ENCODE peak calls at places on chromosomes 5 and 9, in eight cellular contexts. One of them, this sample, is unnamed.

GRCh38 chr5:14397717-14398116 is 183.9 kb upstream of the OTULINL start:
- DNase-seq in kidney: no peak
- DNase-seq in adrenal gland: no peak
- DNase-seq in IMR-90: peak
- DNase-seq in aorta: peak
- DNase-seq in heart right ventricle: no peak
- DNase-seq in neural progenitor cell: no peak
- DNase-seq in uterus: no peak
- DNase-seq in this sample: no peak

GRCh38 chr9:106869458-106869857 is 6.5 kb downstream of the ZNF462 start:
- DNase-seq in IMR-90: peak
- DNase-seq in aorta: no peak
- DNase-seq in neural progenitor cell: no peak
- DNase-seq in kidney: no peak
- DNase-seq in uterus: no peak
- DNase-seq in heart right ventricle: peak
- DNase-seq in adrenal gland: no peak
- DNase-seq in this sample: no peak

GRCh38 chr5:98913911-98914310 is 14.9 kb downstream of the CHD1 start:
- DNase-seq in adrenal gland: no peak
- DNase-seq in uterus: no peak
- DNase-seq in IMR-90: no peak
- DNase-seq in kidney: no peak
- DNase-seq in neural progenitor cell: no peak
- DNase-seq in aorta: no peak
- DNase-seq in heart right ventricle: no peak
- DNase-seq in this sample: no peak

GRCh38 chr9:84254972-84255371 is 85.6 kb downstream of the SLC28A3 start:
- DNase-seq in heart right ventricle: no peak
- DNase-seq in neural progenitor cell: no peak
- DNase-seq in kidney: no peak
- DNase-seq in uterus: no peak
- DNase-seq in IMR-90: no peak
- DNase-seq in aorta: no peak
- DNase-seq in adrenal gland: no peak
- DNase-seq in this sample: no peak

GRCh38 chr5:125232779-125233230 is 486.4 kb upstream of the ZNF608 start:
- DNase-seq in aorta: no peak
- DNase-seq in kidney: no peak
- DNase-seq in uterus: no peak
- DNase-seq in adrenal gland: no peak
- DNase-seq in heart right ventricle: no peak
- DNase-seq in neural progenitor cell: no peak
- DNase-seq in IMR-90: peak
- DNase-seq in this sample: no peak

GRCh38 chr9:136051568-136052432 is 43.3 kb downstream of the NACC2 start:
- DNase-seq in neural progenitor cell: peak
- DNase-seq in IMR-90: peak
- DNase-seq in kidney: peak
- DNase-seq in adrenal gland: peak
- DNase-seq in aorta: peak
- DNase-seq in uterus: no peak
- DNase-seq in heart right ventricle: peak
- DNase-seq in this sample: peak

GRCh38 chr5:66223637-66224036 is 79.5 kb downstream of the SREK1 start:
- DNase-seq in uterus: peak
- DNase-seq in IMR-90: no peak
- DNase-seq in heart right ventricle: no peak
- DNase-seq in adrenal gland: no peak
- DNase-seq in kidney: no peak
- DNase-seq in neural progenitor cell: no peak
- DNase-seq in aorta: no peak
- DNase-seq in this sample: no peak

GRCh38 chr9:89802809-89803355 is 198.1 kb downstream of the GADD45G start:
- DNase-seq in heart right ventricle: peak
- DNase-seq in adrenal gland: no peak
- DNase-seq in kidney: no peak
- DNase-seq in aorta: peak
- DNase-seq in uterus: peak
- DNase-seq in IMR-90: no peak
- DNase-seq in neural progenitor cell: no peak
- DNase-seq in this sample: no peak

GRCh38 chr5:53008751-53009150 is 19.6 kb downstream of the ITGA2 start:
- DNase-seq in IMR-90: peak
- DNase-seq in uterus: no peak
- DNase-seq in adrenal gland: no peak
- DNase-seq in kidney: no peak
- DNase-seq in aorta: no peak
- DNase-seq in neural progenitor cell: no peak
- DNase-seq in heart right ventricle: no peak
- DNase-seq in this sample: no peak

GRCh38 chr5:176819476-176819875 is 9.1 kb downstream of the UNC5A start:
- DNase-seq in neural progenitor cell: no peak
- DNase-seq in uterus: no peak
- DNase-seq in adrenal gland: no peak
- DNase-seq in IMR-90: no peak
- DNase-seq in heart right ventricle: no peak
- DNase-seq in aorta: no peak
- DNase-seq in kidney: no peak
- DNase-seq in this sample: no peak

GRCh38 chr5:160649304-160649703 is 202.7 kb downstream of the ATP10B start:
- DNase-seq in heart right ventricle: no peak
- DNase-seq in uterus: no peak
- DNase-seq in kidney: no peak
- DNase-seq in IMR-90: no peak
- DNase-seq in adrenal gland: no peak
- DNase-seq in neural progenitor cell: peak
- DNase-seq in aorta: no peak
- DNase-seq in this sample: no peak

GRCh38 chr5:138488481-138488945 is 23.2 kb downstream of the EGR1 start:
- DNase-seq in uterus: no peak
- DNase-seq in aorta: no peak
- DNase-seq in kidney: no peak
- DNase-seq in IMR-90: peak
- DNase-seq in adrenal gland: no peak
- DNase-seq in heart right ventricle: no peak
- DNase-seq in neural progenitor cell: no peak
- DNase-seq in this sample: no peak

GRCh38 chr5:139881145-139881733 is 85.6 kb downstream of the PSD2 start:
- DNase-seq in heart right ventricle: no peak
- DNase-seq in aorta: no peak
- DNase-seq in neural progenitor cell: no peak
- DNase-seq in adrenal gland: no peak
- DNase-seq in kidney: no peak
- DNase-seq in IMR-90: no peak
- DNase-seq in uterus: no peak
- DNase-seq in this sample: no peak

GRCh38 chr9:128723866-128724743 is at the start of gene ZDHHC12:
- DNase-seq in aorta: peak
- DNase-seq in neural progenitor cell: peak
- DNase-seq in IMR-90: peak
- DNase-seq in heart right ventricle: peak
- DNase-seq in uterus: peak
- DNase-seq in adrenal gland: peak
- DNase-seq in kidney: peak
- DNase-seq in this sample: peak
- H3K27ac ChIP-seq in aorta: peak
- H3K27ac ChIP-seq in neural progenitor cell: peak
- H3K27ac ChIP-seq in IMR-90: no peak
- H3K27ac ChIP-seq in heart right ventricle: peak
- H3K27ac ChIP-seq in uterus: peak
- H3K27ac ChIP-seq in adrenal gland: peak
- H3K27ac ChIP-seq in kidney: peak
- H3K27ac ChIP-seq in this sample: peak

GRCh38 chr9:127502706-127503378 is 51.5 kb downstream of the LRSAM1 start:
- DNase-seq in heart right ventricle: no peak
- DNase-seq in neural progenitor cell: no peak
- DNase-seq in IMR-90: no peak
- DNase-seq in adrenal gland: no peak
- DNase-seq in aorta: no peak
- DNase-seq in uterus: no peak
- DNase-seq in kidney: no peak
- DNase-seq in this sample: no peak

GRCh38 chr9:127505396-127506116 is 54.2 kb downstream of the LRSAM1 start:
- DNase-seq in uterus: peak
- DNase-seq in aorta: no peak
- DNase-seq in IMR-90: no peak
- DNase-seq in heart right ventricle: no peak
- DNase-seq in adrenal gland: peak
- DNase-seq in kidney: no peak
- DNase-seq in neural progenitor cell: peak
- DNase-seq in this sample: no peak

GRCh38 chr9:127503379-127503921 is 52.1 kb downstream of the LRSAM1 start:
- DNase-seq in kidney: no peak
- DNase-seq in aorta: no peak
- DNase-seq in IMR-90: no peak
- DNase-seq in uterus: no peak
- DNase-seq in neural progenitor cell: no peak
- DNase-seq in heart right ventricle: no peak
- DNase-seq in adrenal gland: no peak
- DNase-seq in this sample: no peak

GRCh38 chr9:127504887-127505251 is 53.6 kb downstream of the LRSAM1 start:
- DNase-seq in heart right ventricle: no peak
- DNase-seq in neural progenitor cell: no peak
- DNase-seq in aorta: no peak
- DNase-seq in uterus: no peak
- DNase-seq in kidney: no peak
- DNase-seq in adrenal gland: no peak
- DNase-seq in IMR-90: no peak
- DNase-seq in this sample: no peak

DNA sequence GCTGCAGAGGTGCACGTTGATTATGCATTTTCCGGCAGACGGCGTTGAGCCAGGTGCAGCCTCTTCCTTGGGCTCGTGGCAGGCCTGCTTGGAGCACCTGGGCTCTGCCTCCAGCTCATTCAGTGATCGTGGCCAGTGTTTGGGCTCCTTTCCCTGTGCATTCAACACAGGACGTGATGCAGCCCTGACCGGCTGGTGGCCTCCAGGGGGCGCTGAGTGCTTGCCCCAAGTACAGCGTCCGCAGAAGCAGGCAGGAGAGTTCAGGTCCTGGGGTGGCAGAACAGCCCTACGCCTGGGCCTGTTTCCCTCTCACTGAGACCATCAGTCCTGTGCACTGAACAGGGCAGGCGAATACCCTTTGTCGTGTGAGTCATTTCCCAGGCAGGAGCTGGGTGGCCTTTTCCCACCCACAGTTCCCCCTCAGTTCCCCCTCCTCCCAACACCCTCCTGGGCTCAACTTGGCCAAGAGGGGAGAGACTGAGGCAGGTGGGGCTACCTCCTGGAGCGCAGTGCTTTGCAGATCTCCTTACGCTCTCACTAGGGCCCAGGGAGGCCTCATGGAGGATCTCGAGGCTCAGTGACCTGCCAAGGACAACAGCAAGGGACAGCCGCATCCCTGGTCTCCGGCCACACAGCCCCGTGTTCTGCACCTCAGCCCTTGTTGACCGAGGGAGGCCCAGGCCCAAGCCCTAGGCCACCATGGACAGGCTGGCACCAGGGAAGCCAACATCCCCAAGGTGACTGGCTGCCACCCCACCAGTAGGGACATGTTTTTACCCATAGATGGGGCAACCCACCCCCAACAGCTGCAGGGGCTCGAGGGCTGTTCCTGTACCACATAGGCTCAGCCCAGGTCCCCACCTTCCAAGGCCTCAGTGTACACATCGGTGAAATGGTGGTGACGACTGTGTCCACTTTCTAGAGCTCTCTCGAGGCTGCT is 52.9 kb downstream of the LRSAM1 start:
- DNase-seq in neural progenitor cell: peak
- DNase-seq in uterus: peak
- DNase-seq in heart right ventricle: peak
- DNase-seq in aorta: peak
- DNase-seq in adrenal gland: peak
- DNase-seq in IMR-90: peak
- DNase-seq in kidney: peak
- DNase-seq in this sample: peak
- H3K27ac ChIP-seq in neural progenitor cell: no peak
- H3K27ac ChIP-seq in uterus: peak
- H3K27ac ChIP-seq in heart right ventricle: no peak
- H3K27ac ChIP-seq in aorta: peak
- H3K27ac ChIP-seq in adrenal gland: peak
- H3K27ac ChIP-seq in IMR-90: peak
- H3K27ac ChIP-seq in kidney: no peak
- H3K27ac ChIP-seq in this sample: peak

GRCh38 chr5:179755022-179755421 is 22.4 kb downstream of the MAML1 start:
- DNase-seq in heart right ventricle: no peak
- DNase-seq in uterus: no peak
- DNase-seq in aorta: no peak
- DNase-seq in IMR-90: no peak
- DNase-seq in kidney: no peak
- DNase-seq in adrenal gland: peak
- DNase-seq in neural progenitor cell: no peak
- DNase-seq in this sample: no peak
- H3K27ac ChIP-seq in heart right ventricle: no peak
- H3K27ac ChIP-seq in uterus: no peak
- H3K27ac ChIP-seq in aorta: no peak
- H3K27ac ChIP-seq in IMR-90: no peak
- H3K27ac ChIP-seq in kidney: no peak
- H3K27ac ChIP-seq in adrenal gland: no peak
- H3K27ac ChIP-seq in neural progenitor cell: no peak
- H3K27ac ChIP-seq in this sample: no peak

GRCh38 chr9:79120533-79121315 is 451.0 kb upstream of the TLE4 start:
- DNase-seq in adrenal gland: peak
- DNase-seq in neural progenitor cell: no peak
- DNase-seq in uterus: no peak
- DNase-seq in aorta: no peak
- DNase-seq in IMR-90: peak
- DNase-seq in heart right ventricle: no peak
- DNase-seq in kidney: no peak
- DNase-seq in this sample: no peak

GRCh38 chr9:79111653-79112052 is 460.1 kb upstream of the TLE4 start:
- DNase-seq in IMR-90: no peak
- DNase-seq in neural progenitor cell: no peak
- DNase-seq in uterus: no peak
- DNase-seq in aorta: no peak
- DNase-seq in kidney: no peak
- DNase-seq in adrenal gland: no peak
- DNase-seq in heart right ventricle: no peak
- DNase-seq in this sample: no peak

GRCh38 chr9:79115176-79115575 is 456.6 kb upstream of the TLE4 start:
- DNase-seq in IMR-90: no peak
- DNase-seq in uterus: no peak
- DNase-seq in adrenal gland: no peak
- DNase-seq in kidney: no peak
- DNase-seq in aorta: no peak
- DNase-seq in heart right ventricle: no peak
- DNase-seq in neural progenitor cell: no peak
- DNase-seq in this sample: no peak

GRCh38 chr9:79116709-79117108 is 455.1 kb upstream of the TLE4 start:
- DNase-seq in adrenal gland: no peak
- DNase-seq in uterus: no peak
- DNase-seq in heart right ventricle: no peak
- DNase-seq in IMR-90: no peak
- DNase-seq in aorta: no peak
- DNase-seq in kidney: no peak
- DNase-seq in neural progenitor cell: no peak
- DNase-seq in this sample: no peak

DNA sequence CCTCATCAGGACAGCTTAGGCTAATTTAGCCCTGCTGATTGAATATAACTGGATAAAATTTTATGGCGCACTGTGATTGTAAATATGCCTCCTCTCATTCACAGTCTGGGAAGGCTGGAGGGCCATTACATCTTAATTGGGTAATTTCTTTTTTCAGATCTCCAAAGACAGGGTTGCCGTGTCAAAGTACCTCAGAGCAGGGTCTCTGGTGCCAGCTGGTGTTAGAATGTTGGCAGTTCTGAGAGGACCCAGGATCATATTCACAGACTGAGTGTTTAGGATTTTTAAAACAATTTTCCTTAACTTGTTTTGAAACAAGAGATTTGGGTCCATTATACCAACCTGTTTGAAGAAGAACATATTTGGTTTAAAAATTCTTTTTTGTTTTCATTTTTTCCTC is 455.7 kb upstream of the TLE4 start:
- DNase-seq in neural progenitor cell: no peak
- DNase-seq in kidney: no peak
- DNase-seq in heart right ventricle: no peak
- DNase-seq in aorta: no peak
- DNase-seq in adrenal gland: no peak
- DNase-seq in IMR-90: no peak
- DNase-seq in uterus: no peak
- DNase-seq in this sample: no peak
- H3K27ac ChIP-seq in neural progenitor cell: no peak
- H3K27ac ChIP-seq in kidney: no peak
- H3K27ac ChIP-seq in heart right ventricle: no peak
- H3K27ac ChIP-seq in aorta: no peak
- H3K27ac ChIP-seq in adrenal gland: no peak
- H3K27ac ChIP-seq in IMR-90: no peak
- H3K27ac ChIP-seq in uterus: no peak
- H3K27ac ChIP-seq in this sample: no peak